ENCODE peak calls at places on chromosomes 7 and 10, in ten cellular contexts. M, Z, U, D, W, P, I, H, F and Q are unnamed samples.

GRCh38 chr7:117277576-117277975 is 45.3 kb downstream of the WNT2 start:
- DNase-seq in W (no peak), D (no peak), U (no peak), P (no peak), I (no peak), Z (no peak), M (no peak), H (no peak), F (no peak), Q (no peak)

GRCh38 chr7:118311121-118311803 is 86.8 kb downstream of the ANKRD7 start:
- DNase-seq in P (no peak), H (no peak), D (no peak), Z (no peak), W (no peak), U (no peak), I (no peak), M (no peak), F (no peak), Q (no peak)

GRCh38 chr7:105691029-105691691 is 109.9 kb upstream of the EFCAB10 start:
- DNase-seq in U (no peak), D (peak; percentile 11), Z (no peak), I (peak; percentile 66), M (no peak), P (no peak), H (no peak), W (no peak), F (no peak), Q (no peak)

GRCh38 chr7:91165846-91166230 is 98.4 kb upstream of the FZD1 start:
- DNase-seq in H (no peak), W (peak; percentile 17), U (no peak), F (no peak), I (no peak), M (no peak), Z (no peak), D (no peak), P (no peak), Q (no peak)

GRCh38 chr10:59678884-59679301 is 30.8 kb downstream of the SLC16A9 start:
- DNase-seq in P (no peak), W (no peak), Z (no peak), H (no peak), I (no peak), U (no peak), F (no peak), M (no peak), D (no peak), Q (no peak)

GRCh38 chr10:101967713-101968112 is 88.3 kb downstream of the ARMH3 start:
- DNase-seq in W (no peak), I (no peak), F (no peak), M (no peak), H (no peak), P (no peak), D (no peak), U (no peak), Z (no peak), Q (no peak)

GRCh38 chr7:359776-360361 is 69.9 kb downstream of the FOXL3 start:
- DNase-seq in P (no peak), F (no peak), Z (no peak), U (no peak), W (no peak), I (no peak), M (no peak), D (no peak), H (no peak), Q (no peak)

GRCh38 chr7:47375590-47375989 is 206.3 kb downstream of the TNS3 start:
- DNase-seq in Z (no peak), H (no peak), I (no peak), F (no peak), D (peak; percentile 51), P (no peak), U (no peak), M (no peak), W (no peak), Q (no peak)

GRCh38 chr7:55111007-55111406 is 92.2 kb downstream of the EGFR start:
- DNase-seq in I (no peak), F (no peak), M (peak; percentile 58), W (peak; percentile 67), Z (no peak), P (no peak), H (no peak), D (peak; percentile 62), U (peak; percentile 87), Q (no peak)

GRCh38 chr10:32985781-32986350 is 27.8 kb upstream of the ITGB1 start:
- DNase-seq in W (peak; percentile 75), Z (no peak), M (no peak), F (no peak), D (peak; percentile 70), I (no peak), H (no peak), U (no peak), P (no peak), Q (no peak)

GRCh38 chr10:69262249-69262864 is 15.9 kb upstream of the HK1 start:
- DNase-seq in P (no peak), M (no peak), W (no peak), F (no peak), Z (no peak), I (no peak), U (no peak), D (no peak), H (no peak), Q (no peak)

GRCh38 chr10:3468919-3469638 is 296.5 kb upstream of the PITRM1 start:
- DNase-seq in H (no peak), U (no peak), W (peak; percentile 94), Z (no peak), I (no peak), M (peak; percentile 73), D (peak; percentile 87), F (no peak), P (no peak), Q (peak; percentile 47)

GRCh38 chr7:133837248-133837647 is 289.9 kb upstream of the LRGUK start:
- DNase-seq in F (no peak), H (no peak), P (no peak), U (no peak), Z (no peak), M (no peak), W (no peak), D (no peak), I (no peak), Q (no peak)

GRCh38 chr7:139560199-139560598 is 36.7 kb downstream of the CLEC2L start:
- DNase-seq in U (no peak), W (no peak), H (no peak), F (no peak), M (no peak), P (no peak), Z (no peak), I (no peak), D (no peak), Q (no peak)

GRCh38 chr10:80498833-80499671 is 38.6 kb upstream of the SH2D4B start:
- DNase-seq in I (no peak), P (peak; percentile 55), H (peak; percentile 56), F (peak; percentile 68), Z (peak; percentile 58), W (peak; percentile 96), U (no peak), D (peak; percentile 98), M (peak; percentile 91), Q (peak; percentile 87)